ENCODE peak calls at places on chromosomes 1 and 21, in four cellular contexts. One of them, this sample, is unnamed.

GRCh38 chr1:201603613-201604232 is 64.8 kb downstream of the NAV1 start:
- DNase-seq in pancreas: no peak
- DNase-seq in MCF 10A: peak
- DNase-seq in osteocyte: no peak
- DNase-seq in this sample: no peak

GRCh38 chr1:2085080-2085479 is 34.9 kb downstream of the PRKCZ start:
- DNase-seq in pancreas: peak
- DNase-seq in osteocyte: no peak
- DNase-seq in MCF 10A: no peak
- DNase-seq in this sample: no peak

GRCh38 chr1:12491691-12492090 is 126.3 kb downstream of the DHRS3 start:
- DNase-seq in MCF 10A: no peak
- DNase-seq in osteocyte: no peak
- DNase-seq in pancreas: no peak
- DNase-seq in this sample: peak

GRCh38 chr1:84995484-84996334 is 1.2 kb downstream of the MCOLN2 start:
- DNase-seq in MCF 10A: peak
- DNase-seq in osteocyte: no peak
- DNase-seq in pancreas: no peak
- DNase-seq in this sample: no peak

GRCh38 chr1:218705911-218706893 is 361.1 kb downstream of the TGFB2 start:
- DNase-seq in pancreas: no peak
- DNase-seq in MCF 10A: peak
- DNase-seq in osteocyte: no peak
- DNase-seq in this sample: peak

GRCh38 chr1:41515131-41515678 is 30.7 kb upstream of the EDN2 start:
- DNase-seq in osteocyte: no peak
- DNase-seq in pancreas: no peak
- DNase-seq in MCF 10A: peak
- DNase-seq in this sample: no peak

GRCh38 chr1:159800177-159800935 is 1.8 kb upstream of the FCRL6 start:
- DNase-seq in MCF 10A: no peak
- DNase-seq in osteocyte: no peak
- DNase-seq in pancreas: no peak
- DNase-seq in this sample: no peak

GRCh38 chr1:8127201-8127641 is 101.1 kb upstream of the ERRFI1 start:
- DNase-seq in MCF 10A: no peak
- DNase-seq in pancreas: no peak
- DNase-seq in osteocyte: no peak
- DNase-seq in this sample: no peak

GRCh38 chr1:159000627-159001026 is 9.1 kb upstream of the IFI16 start:
- DNase-seq in MCF 10A: peak
- DNase-seq in osteocyte: peak
- DNase-seq in pancreas: no peak
- DNase-seq in this sample: peak

GRCh38 chr1:233443040-233443439 is 115.5 kb downstream of the MAP3K21 start:
- DNase-seq in MCF 10A: peak
- DNase-seq in pancreas: no peak
- DNase-seq in osteocyte: no peak
- DNase-seq in this sample: no peak

GRCh38 chr21:23021481-23021880 is 2023.3 kb downstream of the NCAM2 start:
- DNase-seq in osteocyte: no peak
- DNase-seq in MCF 10A: no peak
- DNase-seq in pancreas: peak
- DNase-seq in this sample: no peak

GRCh38 chr1:35301674-35302392 is 33.3 kb downstream of the ZMYM4 start:
- DNase-seq in osteocyte: no peak
- DNase-seq in MCF 10A: no peak
- DNase-seq in pancreas: no peak
- DNase-seq in this sample: no peak

GRCh38 chr1:94236630-94237290 is 624 bp downstream of the ARHGAP29 start:
- DNase-seq in pancreas: no peak
- DNase-seq in osteocyte: no peak
- DNase-seq in MCF 10A: peak
- DNase-seq in this sample: no peak

GRCh38 chr1:17675681-17676243 is 79.4 kb upstream of the ACTL8 start:
- DNase-seq in MCF 10A: no peak
- DNase-seq in pancreas: no peak
- DNase-seq in osteocyte: no peak
- DNase-seq in this sample: no peak

GRCh38 chr1:28526886-28527285 is 21.0 kb downstream of the RCC1 start:
- DNase-seq in pancreas: no peak
- DNase-seq in MCF 10A: no peak
- DNase-seq in osteocyte: no peak
- DNase-seq in this sample: no peak

GRCh38 chr1:68338107-68338506 is 105.8 kb upstream of the WLS start:
- DNase-seq in pancreas: no peak
- DNase-seq in osteocyte: no peak
- DNase-seq in MCF 10A: no peak
- DNase-seq in this sample: no peak

GRCh38 chr1:43930168-43930948 is 3.2 kb upstream of the ARTN start:
- DNase-seq in pancreas: no peak
- DNase-seq in osteocyte: no peak
- DNase-seq in MCF 10A: peak
- DNase-seq in this sample: no peak

GRCh38 chr21:34335316-34335715 is 28.5 kb upstream of the KCNE2 start:
- DNase-seq in MCF 10A: no peak
- DNase-seq in pancreas: no peak
- DNase-seq in osteocyte: no peak
- DNase-seq in this sample: peak

GRCh38 chr1:157646144-157646543 is 48.3 kb upstream of the FCRL4 start:
- DNase-seq in pancreas: no peak
- DNase-seq in osteocyte: no peak
- DNase-seq in MCF 10A: no peak
- DNase-seq in this sample: no peak

GRCh38 chr1:33435096-33435820 is 4.4 kb upstream of the PHC2 start:
- DNase-seq in pancreas: no peak
- DNase-seq in osteocyte: no peak
- DNase-seq in MCF 10A: peak
- DNase-seq in this sample: no peak

GRCh38 chr1:59422921-59423575 is 126.2 kb downstream of the FGGY start:
- DNase-seq in pancreas: peak
- DNase-seq in osteocyte: no peak
- DNase-seq in MCF 10A: peak
- DNase-seq in this sample: no peak

GRCh38 chr1:43073490-43074230 is 98.4 kb downstream of the EBNA1BP2 start:
- DNase-seq in pancreas: peak
- DNase-seq in MCF 10A: peak
- DNase-seq in osteocyte: peak
- DNase-seq in this sample: peak

GRCh38 chr1:38004284-38005101 is 821 bp downstream of the FHL3 start:
- DNase-seq in MCF 10A: peak
- DNase-seq in pancreas: no peak
- DNase-seq in osteocyte: no peak
- DNase-seq in this sample: no peak

GRCh38 chr21:26840912-26841311 is 4.3 kb downstream of the ADAMTS1 start:
- DNase-seq in pancreas: no peak
- DNase-seq in MCF 10A: peak
- DNase-seq in osteocyte: no peak
- DNase-seq in this sample: no peak

GRCh38 chr21:44376606-44377005 is 23.2 kb downstream of the TRPM2 start:
- DNase-seq in MCF 10A: no peak
- DNase-seq in osteocyte: no peak
- DNase-seq in pancreas: no peak
- DNase-seq in this sample: no peak

GRCh38 chr1:41666991-41667631 is 182.6 kb upstream of the EDN2 start:
- DNase-seq in MCF 10A: peak
- DNase-seq in pancreas: no peak
- DNase-seq in osteocyte: no peak
- DNase-seq in this sample: no peak

GRCh38 chr1:158203693-158204457 is 23.2 kb downstream of the CD1D start:
- DNase-seq in pancreas: no peak
- DNase-seq in osteocyte: no peak
- DNase-seq in MCF 10A: peak
- DNase-seq in this sample: peak

GRCh38 chr1:201982923-201983805 is 716 bp downstream of the RNPEP start:
- DNase-seq in osteocyte: peak
- DNase-seq in pancreas: peak
- DNase-seq in MCF 10A: peak
- DNase-seq in this sample: peak

GRCh38 chr1:165369255-165369848 is 12.8 kb upstream of the LMX1A start:
- DNase-seq in osteocyte: peak
- DNase-seq in pancreas: no peak
- DNase-seq in MCF 10A: peak
- DNase-seq in this sample: no peak

GRCh38 chr1:34156739-34157138 is 8.3 kb downstream of the CSMD2 start:
- DNase-seq in osteocyte: no peak
- DNase-seq in pancreas: no peak
- DNase-seq in MCF 10A: no peak
- DNase-seq in this sample: no peak

GRCh38 chr1:112713466-112714312 is 1.4 kb downstream of the PPM1J start:
- DNase-seq in pancreas: peak
- DNase-seq in osteocyte: no peak
- DNase-seq in MCF 10A: no peak
- DNase-seq in this sample: no peak

GRCh38 chr1:150575072-150575489 is 4.3 kb downstream of the MCL1 start:
- DNase-seq in MCF 10A: peak
- DNase-seq in osteocyte: no peak
- DNase-seq in pancreas: no peak
- DNase-seq in this sample: no peak

GRCh38 chr1:150150511-150151021 is 850 bp downstream of the PLEKHO1 start:
- DNase-seq in osteocyte: no peak
- DNase-seq in MCF 10A: no peak
- DNase-seq in pancreas: peak
- DNase-seq in this sample: no peak

GRCh38 chr1:91278754-91279153 is 125.9 kb downstream of the HFM1 start:
- DNase-seq in pancreas: no peak
- DNase-seq in MCF 10A: peak
- DNase-seq in osteocyte: no peak
- DNase-seq in this sample: no peak
- TF ChIP-seq CTCF in pancreas: no peak
- TF ChIP-seq CTCF in MCF 10A: peak
- TF ChIP-seq CTCF in osteocyte: peak
- TF ChIP-seq CTCF in this sample: peak

DNA sequence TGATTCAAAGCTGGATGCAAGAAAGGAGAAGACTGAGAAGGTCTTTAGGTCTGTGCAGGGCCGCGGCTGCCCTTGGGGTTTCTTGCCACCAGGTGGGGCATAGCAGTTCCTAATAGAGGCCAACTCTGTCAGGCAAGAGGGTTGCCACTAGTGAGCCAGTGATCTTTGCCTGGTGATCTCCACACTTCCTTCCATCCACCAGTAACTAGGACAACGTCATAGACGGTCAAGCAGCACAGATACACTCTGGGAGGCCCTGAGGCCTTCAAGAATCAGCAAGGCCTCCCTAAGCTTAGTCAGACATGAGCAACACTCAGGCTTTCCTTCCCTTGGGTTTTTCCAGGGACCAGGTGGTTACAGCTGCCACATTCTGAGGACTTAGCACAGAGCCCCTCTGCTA is 32.9 kb upstream of the ATP2B4 start:
- DNase-seq in MCF 10A: peak
- DNase-seq in osteocyte: no peak
- DNase-seq in pancreas: no peak
- DNase-seq in this sample: no peak
- TF ChIP-seq CTCF in MCF 10A: peak
- TF ChIP-seq CTCF in osteocyte: no peak
- TF ChIP-seq CTCF in pancreas: no peak
- TF ChIP-seq CTCF in this sample: no peak

DNA sequence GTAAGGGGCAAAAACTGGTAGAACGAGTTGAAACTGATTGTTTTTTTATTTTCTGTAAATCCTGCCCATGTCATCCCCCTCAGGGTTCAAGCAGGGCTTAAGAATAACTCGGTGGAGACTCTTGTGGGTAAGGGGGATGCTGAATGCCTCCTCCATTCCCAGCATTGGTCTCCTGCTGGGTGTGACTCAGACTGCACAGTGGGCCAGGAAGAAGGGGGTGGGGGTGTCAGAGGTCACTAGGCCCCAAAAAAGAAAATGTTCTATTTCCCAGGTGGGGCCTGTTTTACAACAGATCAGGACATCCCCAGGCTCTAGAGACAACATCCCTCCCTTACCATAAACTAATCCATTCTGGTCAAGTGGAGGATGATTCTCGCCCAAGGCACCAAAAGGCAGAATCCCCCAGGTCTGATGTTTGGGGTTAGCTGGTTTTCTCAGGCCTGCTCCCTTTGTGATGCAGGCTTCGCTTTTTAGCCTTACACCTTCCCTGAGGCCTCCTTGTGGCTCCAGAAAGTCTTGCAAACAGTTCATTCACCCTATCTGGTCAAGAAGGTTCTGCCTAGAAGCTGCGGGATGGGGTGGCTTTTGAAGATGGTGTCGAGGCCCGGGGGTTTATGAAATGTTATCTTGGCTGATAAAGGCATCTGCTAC is 10.7 kb upstream of the GRHL3 start:
- DNase-seq in osteocyte: no peak
- DNase-seq in pancreas: no peak
- DNase-seq in MCF 10A: peak
- DNase-seq in this sample: no peak
- TF ChIP-seq CTCF in osteocyte: peak
- TF ChIP-seq CTCF in pancreas: no peak
- TF ChIP-seq CTCF in MCF 10A: no peak
- TF ChIP-seq CTCF in this sample: peak

GRCh38 chr1:22526098-22526497 is 37.2 kb upstream of the EPHA8 start:
- DNase-seq in MCF 10A: no peak
- DNase-seq in pancreas: peak
- DNase-seq in osteocyte: no peak
- DNase-seq in this sample: no peak

GRCh38 chr1:22528451-22528850 is 34.8 kb upstream of the EPHA8 start:
- DNase-seq in pancreas: no peak
- DNase-seq in MCF 10A: no peak
- DNase-seq in osteocyte: no peak
- DNase-seq in this sample: no peak

GRCh38 chr1:22527122-22527521 is 36.2 kb upstream of the EPHA8 start:
- DNase-seq in osteocyte: no peak
- DNase-seq in pancreas: no peak
- DNase-seq in MCF 10A: no peak
- DNase-seq in this sample: no peak

GRCh38 chr1:22526677-22527076 is 36.6 kb upstream of the EPHA8 start:
- DNase-seq in MCF 10A: no peak
- DNase-seq in osteocyte: no peak
- DNase-seq in pancreas: no peak
- DNase-seq in this sample: no peak

DNA sequence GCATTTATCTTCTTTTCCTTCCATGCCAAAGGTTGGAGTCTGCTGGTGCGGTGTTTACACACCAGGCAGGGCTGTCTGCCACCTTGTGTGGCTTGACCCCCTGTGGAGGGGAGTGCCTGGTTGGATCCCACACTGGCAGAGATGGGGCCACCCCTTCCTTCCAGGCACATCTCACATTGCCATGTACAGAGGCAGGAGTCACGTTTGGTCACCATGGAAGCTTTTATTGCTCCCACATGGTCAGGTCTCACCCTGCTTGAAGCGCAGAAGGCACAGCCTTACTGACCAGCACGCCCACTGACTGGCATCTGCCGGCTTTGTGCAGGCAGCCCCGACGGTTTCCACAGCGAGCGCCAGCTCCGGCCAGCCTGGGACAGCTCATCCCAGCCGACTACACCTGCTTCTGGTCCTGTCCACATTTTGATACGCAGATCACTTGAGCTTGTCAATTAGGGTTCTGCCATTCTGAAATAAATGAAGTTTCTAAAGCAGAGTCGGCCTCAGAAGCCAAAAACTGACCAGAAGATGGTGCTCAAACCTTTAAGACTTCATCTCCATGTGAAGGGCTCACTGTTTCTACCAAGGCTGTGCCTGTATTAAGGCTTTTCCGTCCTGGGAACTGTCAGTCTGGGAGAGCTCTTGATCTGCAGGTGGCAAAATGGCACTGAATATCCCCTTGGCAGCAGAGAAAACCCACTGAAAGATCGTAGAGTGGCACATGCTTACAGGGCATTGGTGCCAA is 35.6 kb upstream of the EPHA8 start:
- DNase-seq in pancreas: no peak
- DNase-seq in osteocyte: no peak
- DNase-seq in MCF 10A: no peak
- DNase-seq in this sample: no peak
- TF ChIP-seq CTCF in pancreas: no peak
- TF ChIP-seq CTCF in osteocyte: peak
- TF ChIP-seq CTCF in MCF 10A: no peak
- TF ChIP-seq CTCF in this sample: no peak